ENCODE peak calls at places on chromosomes 2 and 18, in five cellular contexts. B, L, Q, V and N are unnamed samples.

GRCh38 chr2:238846503-238847431 is 1.1 kb upstream of the TWIST2 start:
- DNase-seq in B (no peak), L (peak; percentile 64), Q (peak; percentile 70), V (no peak), N (peak; percentile 74)

GRCh38 chr2:207490441-207490840 is 39.3 kb upstream of the CREB1 start:
- DNase-seq in B (no peak), L (no peak), Q (no peak), V (no peak), N (peak; percentile 48)

GRCh38 chr2:77161009-77161408 is 361.2 kb downstream of the LRRTM4 start:
- DNase-seq in B (peak; percentile 56), L (no peak), Q (no peak), V (no peak), N (no peak)

GRCh38 chr2:91477731-91478672 is 2786.5 kb downstream of the RPIA start:
- DNase-seq in B (peak; percentile 2), L (peak; percentile 76), Q (peak; percentile 12), V (no peak), N (peak; percentile 46)

GRCh38 chr2:202064206-202064880 is 8.7 kb upstream of the KIAA2012 start:
- DNase-seq in B (peak; percentile 60), L (peak; percentile 60), Q (peak; percentile 77), V (no peak), N (peak; percentile 92)

GRCh38 chr2:113784823-113785744 is 28.6 kb upstream of the SLC35F5 start:
- DNase-seq in B (no peak), L (no peak), Q (no peak), V (no peak), N (peak; percentile 17)

GRCh38 chr18:67211646-67212045 is 304.9 kb downstream of the DSEL start:
- DNase-seq in B (no peak), L (no peak), Q (no peak), V (no peak), N (peak; percentile 27)

GRCh38 chr18:26549103-26549485 is 741 bp upstream of the KCTD1 start:
- DNase-seq in B (peak; percentile 46), L (peak; percentile 63), Q (no peak), V (no peak), N (peak; percentile 74)

GRCh38 chr2:230913812-230914211 is 11.2 kb downstream of the GPR55 start:
- DNase-seq in B (no peak), L (no peak), Q (no peak), V (no peak), N (no peak)

GRCh38 chr18:25457636-25458035 is 105.7 kb upstream of the ZNF521 start:
- DNase-seq in B (peak; percentile 2), L (no peak), Q (no peak), V (no peak), N (peak; percentile 63)

GRCh38 chr2:42567806-42568429 is 514 bp upstream of the MTA3 start:
- DNase-seq in B (no peak), L (peak; percentile 89), Q (peak; percentile 76), V (no peak), N (peak; percentile 25)

GRCh38 chr18:6881034-6881800 is 151.7 kb downstream of the ARHGAP28 start:
- DNase-seq in B (no peak), L (no peak), Q (peak; percentile 38), V (no peak), N (peak; percentile 14)

GRCh38 chr18:42644729-42645131 is 470.8 kb downstream of the RIT2 start:
- DNase-seq in B (no peak), L (no peak), Q (no peak), V (no peak), N (no peak)

GRCh38 chr2:20443276-20443920 is 3.5 kb upstream of the RHOB start:
- DNase-seq in B (peak; percentile 71), L (peak; percentile 67), Q (peak; percentile 63), V (no peak), N (peak; percentile 62)

GRCh38 chr18:22604390-22604985 is 186.8 kb upstream of the CTAGE1 start:
- DNase-seq in B (no peak), L (no peak), Q (no peak), V (no peak), N (no peak)

DNA sequence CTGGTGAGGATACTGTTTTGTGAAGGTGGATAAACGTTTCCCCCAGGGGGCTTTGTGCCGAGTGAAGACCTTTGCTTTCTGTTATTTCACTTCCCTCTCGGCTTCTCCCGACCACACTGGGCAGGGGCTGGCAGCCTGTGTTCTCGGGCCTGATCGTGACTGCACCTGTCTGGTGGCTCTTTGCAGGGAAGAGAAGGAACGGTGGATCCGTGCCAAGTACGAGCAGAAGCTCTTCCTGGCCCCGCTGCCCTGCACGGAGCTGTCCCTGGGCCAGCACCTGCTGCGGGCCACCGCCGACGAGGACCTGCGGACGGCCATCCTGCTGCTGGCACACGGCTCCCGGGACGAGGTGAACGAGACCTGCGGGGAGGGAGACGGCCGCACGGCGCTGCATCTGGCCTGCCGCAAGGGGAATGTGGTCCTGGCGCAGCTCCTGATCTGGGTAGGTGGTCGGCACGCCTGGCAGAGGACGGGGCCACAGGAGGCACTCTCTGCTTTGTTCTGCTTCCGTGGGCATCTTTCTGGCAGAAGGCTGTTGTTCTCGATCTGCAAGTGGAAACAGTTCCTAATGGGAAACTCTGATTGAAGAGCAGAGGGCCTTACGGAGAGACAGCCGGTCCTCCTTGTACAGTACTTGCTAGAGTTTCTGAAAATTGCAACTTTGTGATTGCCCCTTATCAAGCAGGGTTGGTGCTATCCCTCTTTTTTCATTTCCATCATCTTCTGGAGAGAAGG is 48.0 kb downstream of the GBX2 start:
- DNase-seq in B (no peak), L (no peak), Q (no peak), V (no peak), N (no peak)
- TF ChIP-seq EZH2phosphoT487 in B (no peak), L (no peak), Q (no peak), V (no peak), N (no peak)

GRCh38 chr18:3262234-3263171 is 570 bp downstream of the MYL12B start:
- DNase-seq in B (peak; percentile 41), L (peak; percentile 36), Q (no peak), V (no peak), N (peak; percentile 67)
- H3K4me1 ChIP-seq in B (peaks cover 48% of the 10 kb centered on the region), L (peaks cover 8% of the 10 kb centered on the region), Q (peaks cover 18% of the 10 kb centered on the region), V (peaks cover 52% of the 10 kb centered on the region), N (peaks cover 43% of the 10 kb centered on the region)

GRCh38 chr2:66438498-66439290 is 3.8 kb downstream of the MEIS1 start:
- DNase-seq in B (no peak), L (no peak), Q (no peak), V (no peak), N (peak; percentile 48)

GRCh38 chr2:66441651-66442365 is 6.9 kb downstream of the MEIS1 start:
- DNase-seq in B (no peak), L (peak; percentile 37), Q (no peak), V (no peak), N (peak; percentile 45)

GRCh38 chr2:66439291-66440010 is 4.5 kb downstream of the MEIS1 start:
- DNase-seq in B (no peak), L (peak; percentile 73), Q (peak; percentile 66), V (no peak), N (peak; percentile 62)

GRCh38 chr2:66440011-66440542 is 5.2 kb downstream of the MEIS1 start:
- DNase-seq in B (no peak), L (peak; percentile 30), Q (peak; percentile 39), V (no peak), N (peak; percentile 63)

DNA sequence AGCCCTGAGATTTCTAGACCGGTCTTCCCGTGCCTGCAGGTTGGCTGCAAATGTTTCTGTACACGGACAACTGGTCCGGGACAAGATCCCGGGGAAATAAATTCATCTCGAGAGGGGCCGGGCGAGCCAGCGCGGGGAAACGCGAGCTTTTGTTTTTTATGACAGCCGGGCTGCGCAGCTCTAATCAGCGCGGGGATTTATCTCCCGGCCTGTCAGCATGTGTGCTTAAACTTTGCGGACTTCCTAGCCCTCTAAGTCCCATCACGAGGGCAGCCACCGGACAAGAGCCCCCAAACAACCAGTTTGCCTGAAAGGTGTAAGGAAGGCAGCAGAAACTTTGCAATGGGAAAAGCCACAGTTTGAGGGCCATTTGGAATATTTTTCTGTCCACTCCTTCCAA is 5.8 kb downstream of the MEIS1 start:
- DNase-seq in B (no peak), L (peak; percentile 48), Q (peak; percentile 74), V (no peak), N (peak; percentile 75)
- TF ChIP-seq EZH2 in B (no peak), L (peak; percentile 80), Q (peak; percentile 57), V (no peak), N (no peak)

GRCh38 chr2:176175729-176176074 is 12.8 kb upstream of the HOXD1 start:
- DNase-seq in B (no peak), L (peak; percentile 39), Q (no peak), V (no peak), N (no peak)

GRCh38 chr2:176178271-176178806 is 10.1 kb upstream of the HOXD1 start:
- DNase-seq in B (no peak), L (peak; percentile 72), Q (peak; percentile 46), V (no peak), N (peak; percentile 69)

GRCh38 chr2:176176233-176176632 is 12.2 kb upstream of the HOXD1 start:
- DNase-seq in B (no peak), L (peak; percentile 39), Q (no peak), V (no peak), N (no peak)

GRCh38 chr2:176178807-176179271 is 9.6 kb upstream of the HOXD1 start:
- DNase-seq in B (no peak), L (no peak), Q (no peak), V (no peak), N (no peak)

DNA sequence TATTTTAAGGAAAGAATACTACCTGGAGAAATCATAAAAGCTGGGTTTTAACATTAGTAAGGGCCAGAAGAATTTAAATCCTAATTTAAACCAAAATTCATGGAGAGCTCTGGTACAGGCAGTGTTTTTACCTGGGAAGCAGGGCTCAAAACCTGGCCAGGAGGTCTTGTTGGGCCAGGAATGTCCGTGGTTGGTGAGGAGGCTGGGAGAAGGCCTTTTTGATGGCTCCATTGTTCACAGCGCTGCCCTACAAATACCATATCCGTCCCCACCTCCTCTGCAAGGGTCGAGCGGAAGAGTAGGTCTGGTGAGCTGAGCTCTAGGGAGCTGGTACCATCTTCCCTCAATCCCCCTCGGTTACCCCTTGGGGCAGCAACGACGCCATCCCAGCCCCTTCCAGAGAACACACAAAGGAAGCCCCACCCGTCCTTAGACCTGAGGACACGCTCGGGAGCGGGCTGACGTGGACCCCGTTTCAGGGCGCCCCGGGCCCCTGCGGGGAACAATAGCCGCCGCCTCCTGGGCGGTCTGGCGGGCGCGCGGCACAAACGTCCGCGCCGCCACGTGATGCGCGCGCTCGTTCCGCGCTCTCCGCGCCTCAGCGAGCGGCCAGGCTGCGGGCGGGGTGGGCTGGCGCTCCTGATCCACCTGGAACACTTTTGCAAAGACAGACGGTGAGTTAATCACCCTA is 10.7 kb upstream of the HOXD1 start:
- DNase-seq in B (no peak), L (peak; percentile 71), Q (peak; percentile 52), V (no peak), N (peak; percentile 63)
- TF ChIP-seq EZH2phosphoT487 in B (no peak), L (peak; percentile 79), Q (no peak), V (no peak), N (no peak)